ENCODE peak calls at places on chromosomes 2 and 18, in ten cellular contexts. Z is hepatocyte, M is neural progenitor cell, W is lower lobe of right lung, U is thyroid gland, A is heart right ventricle, G is colonic mucosa, E is tibial artery, K is upper lobe of right lung, S is endothelial cell of umbilical vein. O is an unnamed sample.

GRCh38 chr2:232335859-232336215 is 42.7 kb upstream of the ALPP start:
- DNase-seq in G (no peak), Z (no peak), A (no peak), U (no peak), S (no peak), E (peak; percentile 51), K (peak; percentile 47), W (peak; percentile 32), M (no peak), O (no peak)

GRCh38 chr2:9030882-9031645 is 27.6 kb upstream of the MBOAT2 start:
- DNase-seq in K (no peak), S (peak; percentile 8), A (no peak), E (no peak), G (no peak), W (no peak), Z (no peak), M (no peak), U (no peak), O (no peak)

GRCh38 chr2:170895023-170895759 is 33.9 kb upstream of the GORASP2 start:
- DNase-seq in U (no peak), Z (no peak), M (no peak), E (no peak), S (no peak), G (no peak), W (no peak), K (no peak), A (no peak), O (no peak)

GRCh38 chr2:241237949-241238371 is 49.5 kb downstream of the ANO7 start:
- DNase-seq in A (no peak), W (no peak), E (no peak), G (no peak), K (peak; percentile 54), Z (no peak), M (no peak), U (no peak), S (no peak), O (no peak)

GRCh38 chr18:53941601-53942335 is 282.7 kb downstream of the MBD2 start:
- DNase-seq in K (no peak), E (no peak), M (no peak), W (no peak), U (no peak), Z (no peak), S (no peak), A (no peak), G (no peak), O (no peak)

GRCh38 chr2:70767094-70767698 is 804 bp downstream of the ADD2 start:
- DNase-seq in A (peak; percentile 11), K (no peak), M (peak; percentile 71), S (no peak), W (peak; percentile 43), G (no peak), Z (peak; percentile 12), E (no peak), U (peak; percentile 7), O (no peak)

GRCh38 chr2:213818436-213818835 is 534.2 kb downstream of the SPAG16 start:
- DNase-seq in M (no peak), W (no peak), S (no peak), E (no peak), A (no peak), K (no peak), Z (no peak), U (no peak), G (no peak), O (no peak)

GRCh38 chr18:56647071-56647470 is 4.1 kb upstream of the WDR7 start:
- DNase-seq in G (no peak), E (no peak), Z (no peak), M (no peak), W (no peak), A (no peak), U (no peak), S (no peak), K (no peak), O (no peak)

GRCh38 chr2:171553858-171554257 is 31.6 kb downstream of the CYBRD1 start:
- DNase-seq in A (no peak), S (no peak), W (no peak), M (no peak), K (no peak), G (no peak), U (peak; percentile 40), Z (no peak), E (no peak), O (no peak)

GRCh38 chr2:215621389-215621788 is 185.5 kb upstream of the FN1 start:
- DNase-seq in A (no peak), Z (no peak), M (no peak), S (no peak), W (no peak), U (no peak), K (no peak), E (no peak), G (no peak), O (no peak)

GRCh38 chr18:12258719-12259705 is 4.9 kb downstream of the CIDEA start:
- DNase-seq in A (no peak), G (no peak), W (no peak), S (no peak), M (no peak), E (no peak), K (no peak), U (no peak), Z (no peak), O (no peak)

GRCh38 chr2:44981714-44982108 is 27.5 kb downstream of the SIX2 start:
- DNase-seq in G (peak; percentile 73), Z (peak; percentile 88), W (peak; percentile 79), E (peak; percentile 81), M (peak; percentile 89), A (peak; percentile 66), K (peak; percentile 77), S (peak; percentile 70), U (peak; percentile 68), O (peak; percentile 70)

GRCh38 chr2:179454443-179455218 is 190.0 kb upstream of the SESTD1 start:
- DNase-seq in Z (no peak), U (no peak), S (peak; percentile 72), G (no peak), K (no peak), E (no peak), M (no peak), A (no peak), W (no peak), O (no peak)

GRCh38 chr2:80473806-80474205 is 169.3 kb upstream of the LRRTM1 start:
- DNase-seq in G (no peak), E (no peak), W (no peak), U (no peak), K (no peak), A (no peak), S (no peak), M (no peak), Z (no peak), O (no peak)

GRCh38 chr2:173969886-173970285 is 4.7 kb upstream of the SP3 start:
- DNase-seq in U (no peak), G (no peak), M (no peak), A (no peak), Z (no peak), E (no peak), S (no peak), W (no peak), K (no peak), O (no peak)

GRCh38 chr2:157836531-157836930 is 39.6 kb downstream of the ACVR1 start:
- DNase-seq in U (no peak), S (no peak), Z (peak; percentile 27), W (no peak), K (no peak), M (no peak), G (no peak), E (no peak), A (no peak), O (no peak)

GRCh38 chr2:157833721-157834120 is 42.4 kb downstream of the ACVR1 start:
- DNase-seq in W (no peak), G (no peak), K (no peak), A (no peak), Z (no peak), M (no peak), U (peak; percentile 67), S (no peak), E (no peak), O (no peak)

GRCh38 chr2:157837851-157838441 is 38.2 kb downstream of the ACVR1 start:
- DNase-seq in U (peak; percentile 71), M (no peak), G (no peak), W (no peak), K (no peak), E (no peak), A (peak; percentile 27), S (peak; percentile 80), Z (peak; percentile 35), O (no peak)

GRCh38 chr2:157838442-157839161 is 37.5 kb downstream of the ACVR1 start:
- DNase-seq in Z (peak; percentile 68), K (no peak), S (peak; percentile 91), A (peak; percentile 25), G (peak; percentile 34), E (no peak), W (no peak), U (peak; percentile 35), M (peak; percentile 40), O (peak; percentile 68)

GRCh38 chr2:157835425-157835824 is 40.7 kb downstream of the ACVR1 start:
- DNase-seq in U (no peak), K (no peak), Z (no peak), E (no peak), G (no peak), M (no peak), S (no peak), W (no peak), A (no peak), O (no peak)
- H3K4me1 ChIP-seq in U (peaks cover 90% of the 10 kb centered on the region), K (peaks cover 58% of the 10 kb centered on the region), Z (peaks cover 48% of the 10 kb centered on the region), E (peaks cover 54% of the 10 kb centered on the region), G (no peaks in the 10 kb centered on the region), M (peaks cover 49% of the 10 kb centered on the region), S (peaks cover 46% of the 10 kb centered on the region), W (peaks cover 49% of the 10 kb centered on the region), A (peaks cover 44% of the 10 kb centered on the region), O (peaks cover 64% of the 10 kb centered on the region)

DNA sequence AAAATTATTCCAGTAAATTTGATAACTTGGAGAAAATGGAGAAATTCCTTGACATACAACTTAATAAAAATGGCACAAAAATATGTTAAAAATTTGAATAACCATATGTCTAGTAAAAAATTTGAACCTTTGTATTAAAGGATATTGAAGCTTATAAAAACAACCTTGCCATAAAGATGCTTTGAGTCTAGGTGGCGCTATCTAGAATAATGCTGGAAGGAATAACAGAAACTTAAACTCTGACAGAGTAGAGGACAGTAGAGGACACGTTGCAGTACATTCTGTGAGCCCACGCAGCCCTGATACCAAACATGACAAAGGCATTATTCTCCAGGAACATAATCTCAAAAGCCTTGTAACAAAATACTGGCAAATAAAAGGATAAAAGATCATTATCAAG is 44.7 kb upstream of the ALKAL2 start:
- DNase-seq in A (no peak), U (no peak), Z (no peak), W (no peak), K (no peak), M (no peak), G (no peak), E (no peak), S (no peak), O (no peak)
- TF ChIP-seq CTCF in A (no peak), U (no peak), Z (no peak), W (no peak), K (no peak), M (peak; percentile 42), G (no peak), E (no peak), S (no peak), O (no peak)

GRCh38 chr2:238690673-238690965 is 157.3 kb upstream of the TWIST2 start:
- DNase-seq in W (no peak), U (no peak), A (no peak), G (no peak), E (peak; percentile 53), S (no peak), M (no peak), Z (no peak), K (no peak), O (no peak)
- H3K27ac ChIP-seq in W (no peak overlapping the region), U (no peak overlapping the region), A (no peak overlapping the region), G (no peak overlapping the region), E (no peak overlapping the region), S (no peak overlapping the region), M (no peak overlapping the region), Z (no peak overlapping the region), K (no peak overlapping the region), O (no peak overlapping the region)

GRCh38 chr2:136217990-136218389 is 100.0 kb upstream of the CXCR4 start:
- DNase-seq in S (no peak), Z (no peak), U (no peak), A (no peak), K (no peak), E (no peak), G (no peak), W (no peak), M (no peak), O (no peak)
- H3K4me1 ChIP-seq in S (no peaks in the 10 kb centered on the region), Z (peaks cover 11% of the 10 kb centered on the region), U (no peaks in the 10 kb centered on the region), A (no peaks in the 10 kb centered on the region), K (peaks cover 20% of the 10 kb centered on the region), E (no peaks in the 10 kb centered on the region), G (no peaks in the 10 kb centered on the region), W (peaks cover 12% of the 10 kb centered on the region), M (peaks cover 37% of the 10 kb centered on the region), O (no peaks in the 10 kb centered on the region)

O was measured in right atrium auricular region.